ENCODE peak calls at places on chromosomes 2 and 18, in five cellular contexts. One of them, this sample, is unnamed.

GRCh38 chr2:152071077-152071476 is 27.8 kb downstream of the CACNB4 start:
- DNase-seq in AG04450: no peak
- DNase-seq in body of pancreas: no peak
- DNase-seq in AG04449: no peak
- DNase-seq in neural progenitor cell: no peak
- DNase-seq in this sample: no peak

GRCh38 chr2:95384854-95385569 is 17.5 kb upstream of the FAHD2A start:
- DNase-seq in AG04450: no peak
- DNase-seq in body of pancreas: no peak
- DNase-seq in AG04449: no peak
- DNase-seq in neural progenitor cell: peak
- DNase-seq in this sample: no peak

GRCh38 chr2:68436270-68436669 is 30.8 kb downstream of the FBXO48 start:
- DNase-seq in AG04450: no peak
- DNase-seq in body of pancreas: no peak
- DNase-seq in AG04449: no peak
- DNase-seq in neural progenitor cell: no peak
- DNase-seq in this sample: no peak

GRCh38 chr2:231680992-231681852 is 27.1 kb upstream of the PTMA start:
- DNase-seq in AG04450: peak
- DNase-seq in body of pancreas: peak
- DNase-seq in AG04449: no peak
- DNase-seq in neural progenitor cell: peak
- DNase-seq in this sample: no peak

GRCh38 chr2:144015036-144015435 is 504.9 kb downstream of the ZEB2 start:
- DNase-seq in AG04450: no peak
- DNase-seq in body of pancreas: no peak
- DNase-seq in AG04449: no peak
- DNase-seq in neural progenitor cell: no peak
- DNase-seq in this sample: no peak

GRCh38 chr18:23702606-23703005 is 13.4 kb downstream of the LAMA3 start:
- DNase-seq in AG04450: no peak
- DNase-seq in body of pancreas: no peak
- DNase-seq in AG04449: no peak
- DNase-seq in neural progenitor cell: no peak
- DNase-seq in this sample: no peak

GRCh38 chr2:63047534-63048281 is 2.9 kb upstream of the OTX1 start:
- DNase-seq in AG04450: no peak
- DNase-seq in body of pancreas: peak
- DNase-seq in AG04449: no peak
- DNase-seq in neural progenitor cell: peak
- DNase-seq in this sample: no peak

GRCh38 chr18:6327895-6328623 is 86.7 kb downstream of the L3MBTL4 start:
- DNase-seq in AG04450: no peak
- DNase-seq in body of pancreas: no peak
- DNase-seq in AG04449: no peak
- DNase-seq in neural progenitor cell: no peak
- DNase-seq in this sample: peak

GRCh38 chr18:36419913-36420531 is 122.5 kb downstream of the FHOD3 start:
- DNase-seq in AG04450: no peak
- DNase-seq in body of pancreas: no peak
- DNase-seq in AG04449: no peak
- DNase-seq in neural progenitor cell: no peak
- DNase-seq in this sample: no peak

GRCh38 chr2:152506843-152507242 is 171.9 kb downstream of the FMNL2 start:
- DNase-seq in AG04450: no peak
- DNase-seq in body of pancreas: no peak
- DNase-seq in AG04449: no peak
- DNase-seq in neural progenitor cell: no peak
- DNase-seq in this sample: no peak

GRCh38 chr18:26489881-26490280 is 58.5 kb downstream of the KCTD1 start:
- DNase-seq in AG04450: no peak
- DNase-seq in body of pancreas: no peak
- DNase-seq in AG04449: no peak
- DNase-seq in neural progenitor cell: no peak
- DNase-seq in this sample: no peak

GRCh38 chr2:241010531-241011295 is 12.3 kb downstream of the SNED1 start:
- DNase-seq in AG04450: no peak
- DNase-seq in body of pancreas: no peak
- DNase-seq in AG04449: no peak
- DNase-seq in neural progenitor cell: no peak
- DNase-seq in this sample: no peak

GRCh38 chr18:22932885-22933205 is 283 bp upstream of the RBBP8 start:
- DNase-seq in AG04450: no peak
- DNase-seq in body of pancreas: no peak
- DNase-seq in AG04449: no peak
- DNase-seq in neural progenitor cell: no peak
- DNase-seq in this sample: no peak

GRCh38 chr18:23779696-23780303 is 90.5 kb downstream of the LAMA3 start:
- DNase-seq in AG04450: no peak
- DNase-seq in body of pancreas: no peak
- DNase-seq in AG04449: peak
- DNase-seq in neural progenitor cell: no peak
- DNase-seq in this sample: peak

GRCh38 chr18:31410716-31411483 is 34.3 kb downstream of the DSG4 start:
- DNase-seq in AG04450: no peak
- DNase-seq in body of pancreas: no peak
- DNase-seq in AG04449: no peak
- DNase-seq in neural progenitor cell: no peak
- DNase-seq in this sample: no peak

GRCh38 chr2:237341872-237342271 is 72.1 kb downstream of the COL6A3 start:
- DNase-seq in AG04450: no peak
- DNase-seq in body of pancreas: no peak
- DNase-seq in AG04449: no peak
- DNase-seq in neural progenitor cell: no peak
- DNase-seq in this sample: no peak

GRCh38 chr2:174259981-174260380 is 11.6 kb upstream of the OLA1 start:
- DNase-seq in AG04450: peak
- DNase-seq in body of pancreas: no peak
- DNase-seq in AG04449: no peak
- DNase-seq in neural progenitor cell: no peak
- DNase-seq in this sample: peak

GRCh38 chr2:96762529-96763253 is 2.0 kb downstream of the CNNM4 start:
- DNase-seq in AG04450: no peak
- DNase-seq in body of pancreas: no peak
- DNase-seq in AG04449: no peak
- DNase-seq in neural progenitor cell: peak
- DNase-seq in this sample: peak

DNA sequence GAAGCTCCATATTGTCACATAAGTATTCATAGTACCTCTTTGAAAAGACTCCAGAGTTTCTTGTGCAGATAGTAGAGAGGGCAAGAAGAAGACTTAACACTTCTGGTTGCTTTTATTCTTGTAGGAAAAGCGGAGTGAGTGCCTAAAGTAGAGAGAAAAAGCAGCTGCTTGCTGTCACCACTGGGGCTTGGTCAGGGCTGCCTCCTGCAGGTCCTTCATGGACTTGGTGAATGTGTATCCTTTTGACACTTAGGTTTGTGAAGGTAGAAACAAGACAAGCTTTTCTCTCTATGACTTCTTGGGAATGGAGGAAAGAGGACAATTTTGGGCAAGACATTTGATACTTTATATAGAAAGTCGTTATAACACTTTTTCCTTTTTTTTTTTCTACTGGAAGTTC is 312.8 kb upstream of the FANCL start:
- DNase-seq in AG04450: no peak
- DNase-seq in body of pancreas: peak
- DNase-seq in AG04449: no peak
- DNase-seq in neural progenitor cell: peak
- DNase-seq in this sample: no peak
- TF ChIP-seq CTCF in AG04450: no peak
- TF ChIP-seq CTCF in body of pancreas: no peak
- TF ChIP-seq CTCF in AG04449: no peak
- TF ChIP-seq CTCF in neural progenitor cell: peak
- TF ChIP-seq CTCF in this sample: peak

GRCh38 chr2:134462791-134463725 is 209.2 kb downstream of the MGAT5 start:
- DNase-seq in AG04450: no peak
- DNase-seq in body of pancreas: no peak
- DNase-seq in AG04449: no peak
- DNase-seq in neural progenitor cell: no peak
- DNase-seq in this sample: no peak
- H3K4me3 ChIP-seq in AG04450: no peak
- H3K4me3 ChIP-seq in body of pancreas: no peak
- H3K4me3 ChIP-seq in AG04449: no peak
- H3K4me3 ChIP-seq in neural progenitor cell: no peak
- H3K4me3 ChIP-seq in this sample: no peak

GRCh38 chr2:86487062-86487461 is 45.9 kb downstream of the KDM3A start:
- DNase-seq in AG04450: no peak
- DNase-seq in body of pancreas: no peak
- DNase-seq in AG04449: no peak
- DNase-seq in neural progenitor cell: no peak
- DNase-seq in this sample: no peak
- TF ChIP-seq CTCF in AG04450: no peak
- TF ChIP-seq CTCF in body of pancreas: no peak
- TF ChIP-seq CTCF in AG04449: no peak
- TF ChIP-seq CTCF in neural progenitor cell: peak
- TF ChIP-seq CTCF in this sample: no peak

DNA sequence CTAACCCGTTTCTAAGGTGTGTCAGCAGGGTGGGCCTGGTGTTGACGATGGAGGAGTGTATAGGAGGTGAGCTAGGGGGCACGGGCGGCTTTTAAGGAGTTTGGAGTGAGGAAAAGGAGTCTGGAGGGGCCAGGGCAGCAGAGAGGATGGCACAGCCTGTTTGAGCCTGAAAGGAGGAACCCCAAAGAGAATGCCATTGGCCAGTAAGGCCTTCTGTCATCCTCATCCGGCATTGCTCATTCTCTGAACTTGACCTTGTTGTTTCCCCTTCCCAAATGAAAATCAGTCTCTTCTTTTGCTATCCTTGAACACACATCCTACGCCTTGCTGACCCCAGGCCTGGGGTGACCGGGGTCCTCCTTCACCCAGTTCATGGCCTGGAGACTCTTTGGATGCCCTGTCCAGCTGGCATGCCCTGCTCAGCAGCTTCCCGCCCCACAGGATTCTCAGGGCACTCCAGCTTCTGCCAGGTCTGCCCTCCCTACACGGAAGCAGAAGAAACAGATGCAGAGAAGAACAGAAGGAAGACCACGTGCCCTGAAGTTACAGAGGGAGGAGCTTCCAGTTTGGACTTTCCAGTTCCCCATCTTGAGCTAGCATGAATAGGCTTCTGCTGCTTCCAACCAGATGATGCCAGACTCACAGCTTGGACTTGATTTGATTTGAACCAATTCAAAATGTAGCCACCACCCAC is 20.5 kb upstream of the KIF3C start:
- DNase-seq in AG04450: no peak
- DNase-seq in body of pancreas: no peak
- DNase-seq in AG04449: no peak
- DNase-seq in neural progenitor cell: no peak
- DNase-seq in this sample: no peak
- H3K4me3 ChIP-seq in AG04450: no peak
- H3K4me3 ChIP-seq in body of pancreas: no peak
- H3K4me3 ChIP-seq in AG04449: no peak
- H3K4me3 ChIP-seq in neural progenitor cell: no peak
- H3K4me3 ChIP-seq in this sample: no peak

DNA sequence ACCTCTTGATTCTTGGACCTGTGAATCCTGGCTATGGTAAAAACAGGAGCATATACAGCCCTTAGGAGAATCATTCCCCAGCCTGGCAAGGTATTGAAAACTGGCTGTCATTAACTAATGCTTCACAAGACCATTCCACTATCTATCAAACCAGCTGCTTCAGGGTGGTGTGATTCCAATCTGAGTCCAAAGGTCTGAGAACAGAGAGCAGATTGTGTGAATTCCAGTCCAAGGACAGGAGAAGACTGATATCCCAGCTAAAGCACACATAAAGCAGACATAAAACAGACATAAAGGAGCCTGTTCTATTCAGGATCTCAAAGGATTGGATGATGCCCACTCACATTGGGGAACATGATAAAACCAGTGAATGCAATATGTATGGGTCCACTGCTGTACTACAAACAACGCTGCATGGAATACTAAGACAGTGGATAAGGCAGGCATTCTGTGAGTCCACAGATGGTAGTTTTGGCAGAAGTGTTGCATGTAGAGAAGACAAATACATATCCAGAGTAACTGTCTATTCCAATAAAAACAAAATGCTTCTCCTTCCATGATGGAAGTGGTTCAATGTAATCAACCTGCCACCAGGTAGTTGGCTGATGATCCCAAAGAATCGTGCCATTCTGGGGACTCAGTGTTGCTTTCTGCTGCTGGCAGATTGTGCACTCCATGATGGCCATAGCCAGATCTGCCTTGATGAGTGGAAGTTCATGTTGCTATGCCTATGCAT is 363.9 kb downstream of the KCNJ3 start:
- DNase-seq in AG04450: no peak
- DNase-seq in body of pancreas: no peak
- DNase-seq in AG04449: no peak
- DNase-seq in neural progenitor cell: no peak
- DNase-seq in this sample: no peak
- TF ChIP-seq CTCF in AG04450: no peak
- TF ChIP-seq CTCF in body of pancreas: no peak
- TF ChIP-seq CTCF in AG04449: no peak
- TF ChIP-seq CTCF in neural progenitor cell: no peak
- TF ChIP-seq CTCF in this sample: no peak

DNA sequence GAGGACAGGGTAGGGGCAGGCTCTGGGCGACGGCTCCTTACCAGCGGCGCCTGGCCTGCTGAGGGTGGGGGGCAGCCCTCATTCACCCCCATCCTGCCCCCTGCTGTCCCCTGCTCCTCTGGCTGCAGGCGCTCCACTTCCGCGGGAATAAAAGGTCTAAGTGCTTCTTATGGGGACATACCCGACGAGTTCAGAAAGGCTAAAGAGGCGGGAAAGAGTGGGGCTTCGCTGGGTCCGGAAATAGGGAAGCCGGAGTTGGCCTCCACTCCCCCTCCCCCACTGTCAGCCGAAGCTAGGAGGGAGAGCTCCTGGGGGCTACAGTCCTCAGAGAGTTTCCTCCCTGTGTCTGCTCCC is 7.1 kb downstream of the GAD1 start:
- DNase-seq in AG04450: no peak
- DNase-seq in body of pancreas: no peak
- DNase-seq in AG04449: no peak
- DNase-seq in neural progenitor cell: no peak
- DNase-seq in this sample: no peak
- H3K4me3 ChIP-seq in AG04450: no peak
- H3K4me3 ChIP-seq in body of pancreas: no peak
- H3K4me3 ChIP-seq in AG04449: no peak
- H3K4me3 ChIP-seq in neural progenitor cell: peak
- H3K4me3 ChIP-seq in this sample: no peak

This sample was measured in retinal pigment epithelial cell.